ENCODE peak calls at places on chromosomes 7 and 10, in five cellular contexts. F is naive thymus-derived CD4-positive, alpha-beta T cell; N is stimulated activated CD8-positive, alpha-beta memory T cell treated with anti-CD3 and anti-CD28 coated beads, Interleukin-15, amount 100 ng/mL, for 1 hour; B is stimulated activated CD4-positive, alpha-beta T cell treated with anti-CD3 and anti-CD28 coated beads, Interleukin-1b, Interleukin-23, amount 100 ng/mL, for 24 hours; Q is HuH-7. K is an unnamed sample.
A peak's percentile ranks its signal among the peaks of the same experiment; 100 is the strongest.

GRCh38 chr10:119104653-119105024 is 726 bp downstream of the DENND10 start:
- DNase-seq in F (no peak), N (no peak), B (no peak), Q (no peak), K (peak; percentile 44)

GRCh38 chr10:131574707-131575430 is 263.3 kb upstream of the TCERG1L start:
- DNase-seq in F (no peak), N (no peak), B (no peak), Q (no peak), K (no peak)

GRCh38 chr10:103838851-103839512 is 16.4 kb downstream of the SH3PXD2A start:
- DNase-seq in F (no peak), N (no peak), B (no peak), Q (no peak), K (no peak)

GRCh38 chr10:99788598-99789259 is 6.3 kb downstream of the ABCC2 start:
- DNase-seq in F (no peak), N (no peak), B (no peak), Q (no peak), K (no peak)

GRCh38 chr10:11511325-11511724 is 100.1 kb downstream of the USP6NL start:
- DNase-seq in F (no peak), N (no peak), B (no peak), Q (no peak), K (no peak)

GRCh38 chr7:76065016-76065612 is 17.2 kb downstream of the MDH2 start:
- DNase-seq in F (no peak), N (no peak), B (no peak), Q (no peak), K (no peak)

GRCh38 chr10:61592581-61592980 is 70.1 kb upstream of the CABCOCO1 start:
- DNase-seq in F (no peak), N (no peak), B (no peak), Q (peak; percentile 5), K (peak; percentile 4)

GRCh38 chr7:123941391-123942180 is 16.5 kb downstream of the SPAM1 start:
- DNase-seq in F (no peak), N (no peak), B (no peak), Q (no peak), K (no peak)

GRCh38 chr7:134966691-134967090 is 19.6 kb upstream of the AGBL3 start:
- DNase-seq in F (no peak), N (no peak), B (no peak), Q (no peak), K (no peak)

K was measured in left colon.